ENCODE peak calls at places on chromosomes 5 and 9, in nine cellular contexts. M is BE2C; L is effector memory CD4-positive, alpha-beta T cell; C is heart right ventricle; U is cardiac fibroblast; S is endothelial cell of umbilical vein; W is tibial nerve; J is foreskin fibroblast; A is A549. R is an unnamed sample.

GRCh38 chr9:87607859-87608258 is 110.2 kb downstream of the DAPK1 start:
- DNase-seq in M (no peak), A (no peak), W (no peak), U (no peak), C (no peak), S (peak; percentile 77), J (no peak), L (no peak), R (no peak)

GRCh38 chr9:27183701-27184100 is 74.7 kb downstream of the TEK start:
- DNase-seq in J (no peak), W (no peak), M (no peak), U (peak; percentile 37), A (peak; percentile 20), L (no peak), C (no peak), S (no peak), R (no peak)

GRCh38 chr9:93096131-93096802 is at the start of gene CARD19:
- DNase-seq in S (no peak), C (peak; percentile 64), L (peak; percentile 58), J (no peak), M (peak; percentile 39), W (peak; percentile 43), U (peak; percentile 38), A (peak; percentile 42), R (no peak)

GRCh38 chr9:34139477-34140146 is 13.1 kb upstream of the DCAF12 start:
- DNase-seq in U (peak; percentile 98), L (no peak), M (peak; percentile 58), J (peak; percentile 85), S (peak; percentile 89), W (no peak), C (no peak), A (peak; percentile 70), R (no peak)

GRCh38 chr5:141846031-141846430 is 32.2 kb downstream of the PCDH1 start:
- DNase-seq in S (no peak), C (no peak), U (peak; percentile 73), A (no peak), J (peak; percentile 37), M (peak; percentile 94), L (no peak), W (no peak), R (no peak)

GRCh38 chr5:19018822-19019221 is 969.2 kb downstream of the CDH18 start:
- DNase-seq in W (no peak), C (no peak), M (no peak), S (no peak), J (no peak), A (no peak), L (no peak), U (no peak), R (no peak)

GRCh38 chr5:88883566-88884434 is 816 bp upstream of the MEF2C start:
- DNase-seq in W (no peak), J (peak; percentile 80), L (no peak), S (peak; percentile 87), U (peak; percentile 83), A (peak; percentile 18), C (peak; percentile 78), M (peak; percentile 33), R (peak; percentile 89)

GRCh38 chr5:5079871-5080270 is 60.3 kb upstream of the ADAMTS16 start:
- DNase-seq in W (no peak), C (no peak), S (no peak), M (no peak), J (no peak), A (no peak), U (no peak), L (no peak), R (no peak)

GRCh38 chr5:82355921-82356454 is 77.8 kb upstream of the RPS23 start:
- DNase-seq in J (no peak), C (no peak), W (no peak), U (peak; percentile 87), S (peak; percentile 21), L (no peak), M (no peak), A (no peak), R (no peak)

GRCh38 chr9:98045234-98046160 is 11.0 kb upstream of the NANS start:
- DNase-seq in C (no peak), A (peak; percentile 47), L (peak; percentile 31), U (no peak), S (no peak), M (no peak), W (no peak), J (no peak), R (no peak)

GRCh38 chr5:59548807-59549357 is 344.6 kb downstream of the PDE4D start:
- DNase-seq in C (no peak), A (peak; percentile 98), S (no peak), M (no peak), L (no peak), J (no peak), U (no peak), W (no peak), R (no peak)

GRCh38 chr9:95852059-95853032 is 23.1 kb upstream of the ERCC6L2 start:
- DNase-seq in J (peak; percentile 50), L (no peak), A (peak; percentile 13), C (no peak), W (no peak), M (no peak), U (no peak), S (peak; percentile 63), R (no peak)

GRCh38 chr5:141412853-141413539 is at the start of gene PCDHGA10:
- DNase-seq in A (no peak), W (no peak), L (peak; percentile 29), C (no peak), J (peak; percentile 71), M (peak; percentile 49), U (peak; percentile 81), S (peak; percentile 72), R (no peak)

GRCh38 chr9:10045598-10045997 is 567.2 kb downstream of the PTPRD start:
- DNase-seq in U (no peak), A (peak; percentile 10), L (no peak), J (no peak), M (no peak), C (no peak), W (no peak), S (peak; percentile 58), R (no peak)

GRCh38 chr5:19488786-19489185 is 499.2 kb downstream of the CDH18 start:
- DNase-seq in S (no peak), U (no peak), C (no peak), A (no peak), W (no peak), L (no peak), M (no peak), J (no peak), R (no peak)

GRCh38 chr5:181280251-181280762 is 19.4 kb upstream of the TRIM52 start:
- DNase-seq in L (no peak), J (no peak), U (no peak), A (no peak), S (no peak), C (no peak), W (no peak), M (no peak), R (no peak)
- H3K4me3 ChIP-seq in L (no peak overlapping the region), J (no peak overlapping the region), U (no peak overlapping the region), A (no peak overlapping the region), S (no peak overlapping the region), C (no peak overlapping the region), W (no peak overlapping the region), M (no peak overlapping the region), R (no peak overlapping the region)

DNA sequence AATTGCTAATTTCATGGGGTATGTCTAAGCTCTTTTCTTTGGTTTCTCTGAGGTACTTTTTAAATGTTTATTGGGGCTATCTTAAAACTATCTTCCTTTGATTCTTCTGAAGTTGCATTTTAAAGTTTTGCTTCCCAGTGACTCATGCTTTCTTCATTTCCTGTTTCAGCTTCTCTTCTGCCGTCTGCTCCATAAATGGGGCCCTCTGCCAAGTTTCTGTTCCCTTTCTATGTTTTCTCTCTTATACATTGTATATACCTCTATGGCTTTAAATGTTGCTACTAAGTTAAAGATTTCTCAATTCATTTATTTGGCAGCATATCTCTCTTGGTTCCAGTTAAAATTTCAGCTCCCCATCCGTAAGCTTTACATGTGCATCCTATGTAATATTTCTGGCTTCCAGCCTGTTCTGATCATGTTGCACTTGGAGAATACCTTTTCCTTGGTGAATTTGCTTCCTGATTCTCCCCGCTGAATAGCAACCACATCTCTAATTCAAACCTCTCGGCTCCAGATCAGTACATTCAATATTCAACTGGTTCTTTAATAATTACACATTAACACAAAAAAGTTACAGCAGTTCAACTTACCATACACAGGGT is 125.3 kb downstream of the ST8SIA4 start:
- DNase-seq in C (no peak), M (no peak), A (peak; percentile 42), L (no peak), W (no peak), J (peak; percentile 67), S (peak; percentile 91), U (peak; percentile 85), R (no peak)
- H3K4me3 ChIP-seq in C (no peak overlapping the region), M (no peak overlapping the region), A (no peak overlapping the region), L (no peak overlapping the region), W (no peak overlapping the region), J (no peak overlapping the region), S (no peak overlapping the region), U (no peak overlapping the region), R (no peak overlapping the region)

DNA sequence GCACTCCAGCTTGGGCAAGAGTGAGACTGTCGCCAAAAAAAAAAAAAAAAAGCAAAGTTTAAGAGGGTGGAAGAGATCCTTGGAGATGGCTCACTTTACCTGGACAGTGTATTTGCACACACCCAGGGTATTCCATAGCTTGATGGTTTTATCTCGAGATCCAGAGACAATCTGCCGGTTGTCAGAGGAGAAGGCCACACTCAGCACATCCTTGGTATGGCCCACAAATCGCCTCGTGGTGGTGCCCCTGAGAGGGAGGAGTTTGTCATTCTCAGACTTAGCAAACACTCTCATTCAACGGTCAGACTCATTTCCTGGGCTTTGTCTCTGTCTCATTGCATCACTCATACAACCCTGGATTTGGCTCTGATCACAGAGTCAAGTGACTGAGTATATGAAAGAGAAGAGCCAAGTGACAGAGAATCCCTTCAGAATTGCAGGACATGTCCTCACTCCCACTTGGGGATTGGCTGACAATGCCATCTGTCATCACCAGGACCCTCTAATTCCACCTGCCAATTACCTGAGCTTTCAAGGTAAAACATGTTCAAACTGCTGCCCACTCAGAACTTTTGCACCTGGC is 2.2 kb downstream of the RACK1 start:
- DNase-seq in W (no peak), S (peak; percentile 83), J (peak; percentile 83), L (no peak), A (peak; percentile 64), U (peak; percentile 85), M (no peak), C (no peak), R (no peak)
- H3K4me3 ChIP-seq in W (peak overlapping the region; percentile 88), S (no peak overlapping the region), J (peak overlapping the region; percentile 94), L (no peak overlapping the region), A (peak overlapping the region; percentile 82), U (peak overlapping the region; percentile 76), M (peak overlapping the region; percentile 96), C (peak overlapping the region; percentile 76), R (no peak overlapping the region)

GRCh38 chr9:17019398-17019797 is 115.4 kb upstream of the CNTLN start:
- DNase-seq in C (no peak), J (no peak), M (no peak), A (no peak), W (no peak), U (no peak), L (no peak), S (no peak), R (no peak)

GRCh38 chr9:17018540-17019196 is 116.2 kb upstream of the CNTLN start:
- DNase-seq in W (no peak), S (no peak), C (no peak), A (no peak), J (no peak), U (no peak), M (no peak), L (no peak), R (no peak)

GRCh38 chr9:17013010-17013409 is 121.8 kb upstream of the CNTLN start:
- DNase-seq in M (no peak), J (no peak), S (no peak), U (no peak), C (no peak), L (no peak), A (no peak), W (no peak), R (no peak)

GRCh38 chr9:17021379-17021970 is 113.4 kb upstream of the CNTLN start:
- DNase-seq in A (no peak), S (no peak), W (no peak), C (no peak), L (no peak), M (no peak), J (no peak), U (no peak), R (no peak)

GRCh38 chr9:17018001-17018491 is 116.8 kb upstream of the CNTLN start:
- DNase-seq in C (peak; percentile 27), S (no peak), L (no peak), J (peak; percentile 92), M (peak; percentile 82), A (no peak), U (peak; percentile 32), W (peak; percentile 78), R (no peak)
- H3K4me3 ChIP-seq in C (no peak overlapping the region), S (no peak overlapping the region), L (no peak overlapping the region), J (no peak overlapping the region), M (no peak overlapping the region), A (no peak overlapping the region), U (no peak overlapping the region), W (no peak overlapping the region), R (no peak overlapping the region)